ENCODE peak calls at places on chromosome 19, in five cellular contexts. One of them, this sample, is unnamed.
A peak's percentile ranks its signal among the peaks of the same experiment; 100 is the strongest.

GRCh38 chr19:2557093-2557440 is 81.1 kb downstream of the GADD45B start:
- DNase-seq in brain microvascular endothelial cell: no peak
- DNase-seq in fibroblast of the conjunctiva: no peak
- DNase-seq in stimulated activated CD4-positive, alpha-beta T cell treated with anti-CD3 and anti-CD28 coated beads, Interleukin-15, amount 100 ng/mL, for 1 hour: no peak
- DNase-seq in RPMI8226: no peak
- DNase-seq in this sample: no peak

GRCh38 chr19:2385053-2385721 is 25.1 kb downstream of the TMPRSS9 start:
- DNase-seq in brain microvascular endothelial cell: peak; percentile 59
- DNase-seq in fibroblast of the conjunctiva: peak; percentile 67
- DNase-seq in stimulated activated CD4-positive, alpha-beta T cell treated with anti-CD3 and anti-CD28 coated beads, Interleukin-15, amount 100 ng/mL, for 1 hour: no peak
- DNase-seq in RPMI8226: no peak
- DNase-seq in this sample: no peak

GRCh38 chr19:6423499-6424189 is 967 bp downstream of the KHSRP start:
- DNase-seq in brain microvascular endothelial cell: peak; percentile 33
- DNase-seq in fibroblast of the conjunctiva: peak; percentile 20
- DNase-seq in stimulated activated CD4-positive, alpha-beta T cell treated with anti-CD3 and anti-CD28 coated beads, Interleukin-15, amount 100 ng/mL, for 1 hour: no peak
- DNase-seq in RPMI8226: peak; percentile 57
- DNase-seq in this sample: no peak

GRCh38 chr19:7366701-7367420 is 18.1 kb downstream of the ARHGEF18 start:
- DNase-seq in brain microvascular endothelial cell: peak; percentile 54
- DNase-seq in fibroblast of the conjunctiva: no peak
- DNase-seq in stimulated activated CD4-positive, alpha-beta T cell treated with anti-CD3 and anti-CD28 coated beads, Interleukin-15, amount 100 ng/mL, for 1 hour: no peak
- DNase-seq in RPMI8226: peak; percentile 80
- DNase-seq in this sample: peak; percentile 53

GRCh38 chr19:19489804-19490204 is 25.5 kb downstream of the TSSK6 start:
- DNase-seq in brain microvascular endothelial cell: no peak
- DNase-seq in fibroblast of the conjunctiva: no peak
- DNase-seq in stimulated activated CD4-positive, alpha-beta T cell treated with anti-CD3 and anti-CD28 coated beads, Interleukin-15, amount 100 ng/mL, for 1 hour: no peak
- DNase-seq in RPMI8226: no peak
- DNase-seq in this sample: no peak

GRCh38 chr19:14325134-14325533 is 56.1 kb upstream of the ADGRE5 start:
- DNase-seq in brain microvascular endothelial cell: no peak
- DNase-seq in fibroblast of the conjunctiva: no peak
- DNase-seq in stimulated activated CD4-positive, alpha-beta T cell treated with anti-CD3 and anti-CD28 coated beads, Interleukin-15, amount 100 ng/mL, for 1 hour: no peak
- DNase-seq in RPMI8226: no peak
- DNase-seq in this sample: no peak

GRCh38 chr19:17847538-17848366 is at the start of gene JAK3:
- DNase-seq in brain microvascular endothelial cell: peak; percentile 48
- DNase-seq in fibroblast of the conjunctiva: peak; percentile 38
- DNase-seq in stimulated activated CD4-positive, alpha-beta T cell treated with anti-CD3 and anti-CD28 coated beads, Interleukin-15, amount 100 ng/mL, for 1 hour: peak; percentile 78
- DNase-seq in RPMI8226: peak; percentile 52
- DNase-seq in this sample: peak; percentile 88

GRCh38 chr19:5964816-5965565 is 12.9 kb downstream of the RANBP3 start:
- DNase-seq in brain microvascular endothelial cell: no peak
- DNase-seq in fibroblast of the conjunctiva: no peak
- DNase-seq in stimulated activated CD4-positive, alpha-beta T cell treated with anti-CD3 and anti-CD28 coated beads, Interleukin-15, amount 100 ng/mL, for 1 hour: no peak
- DNase-seq in RPMI8226: no peak
- DNase-seq in this sample: no peak

GRCh38 chr19:55406869-55407624 is 541 bp downstream of the UBE2S start:
- DNase-seq in brain microvascular endothelial cell: no peak
- DNase-seq in fibroblast of the conjunctiva: no peak
- DNase-seq in stimulated activated CD4-positive, alpha-beta T cell treated with anti-CD3 and anti-CD28 coated beads, Interleukin-15, amount 100 ng/mL, for 1 hour: peak; percentile 22
- DNase-seq in RPMI8226: peak; percentile 38
- DNase-seq in this sample: no peak

GRCh38 chr19:47190167-47190727 is 40.8 kb downstream of the BBC3 start:
- DNase-seq in brain microvascular endothelial cell: peak; percentile 63
- DNase-seq in fibroblast of the conjunctiva: peak; percentile 66
- DNase-seq in stimulated activated CD4-positive, alpha-beta T cell treated with anti-CD3 and anti-CD28 coated beads, Interleukin-15, amount 100 ng/mL, for 1 hour: peak; percentile 21
- DNase-seq in RPMI8226: no peak
- DNase-seq in this sample: peak; percentile 76

GRCh38 chr19:9597027-9597426 is 12.7 kb upstream of the ZNF121 start:
- DNase-seq in brain microvascular endothelial cell: peak; percentile 47
- DNase-seq in fibroblast of the conjunctiva: peak; percentile 29
- DNase-seq in stimulated activated CD4-positive, alpha-beta T cell treated with anti-CD3 and anti-CD28 coated beads, Interleukin-15, amount 100 ng/mL, for 1 hour: no peak
- DNase-seq in RPMI8226: no peak
- DNase-seq in this sample: no peak

GRCh38 chr19:55258476-55258827 is 365 bp downstream of the PPP6R1 start:
- DNase-seq in brain microvascular endothelial cell: no peak
- DNase-seq in fibroblast of the conjunctiva: no peak
- DNase-seq in stimulated activated CD4-positive, alpha-beta T cell treated with anti-CD3 and anti-CD28 coated beads, Interleukin-15, amount 100 ng/mL, for 1 hour: no peak
- DNase-seq in RPMI8226: peak; percentile 30
- DNase-seq in this sample: no peak

GRCh38 chr19:35513231-35513974 is at the start of gene DMKN:
- DNase-seq in brain microvascular endothelial cell: peak; percentile 24
- DNase-seq in fibroblast of the conjunctiva: no peak
- DNase-seq in stimulated activated CD4-positive, alpha-beta T cell treated with anti-CD3 and anti-CD28 coated beads, Interleukin-15, amount 100 ng/mL, for 1 hour: no peak
- DNase-seq in RPMI8226: no peak
- DNase-seq in this sample: no peak

GRCh38 chr19:56837492-56837891 is 3.0 kb downstream of the PEG3 start:
- DNase-seq in brain microvascular endothelial cell: peak; percentile 20
- DNase-seq in fibroblast of the conjunctiva: peak; percentile 71
- DNase-seq in stimulated activated CD4-positive, alpha-beta T cell treated with anti-CD3 and anti-CD28 coated beads, Interleukin-15, amount 100 ng/mL, for 1 hour: no peak
- DNase-seq in RPMI8226: peak; percentile 33
- DNase-seq in this sample: no peak

GRCh38 chr19:42095814-42096230 is 19.9 kb downstream of the ZNF574 start:
- DNase-seq in brain microvascular endothelial cell: no peak
- DNase-seq in fibroblast of the conjunctiva: no peak
- DNase-seq in stimulated activated CD4-positive, alpha-beta T cell treated with anti-CD3 and anti-CD28 coated beads, Interleukin-15, amount 100 ng/mL, for 1 hour: no peak
- DNase-seq in RPMI8226: no peak
- DNase-seq in this sample: no peak

GRCh38 chr19:49017041-49017665 is at the start of gene LHB:
- DNase-seq in brain microvascular endothelial cell: no peak
- DNase-seq in fibroblast of the conjunctiva: no peak
- DNase-seq in stimulated activated CD4-positive, alpha-beta T cell treated with anti-CD3 and anti-CD28 coated beads, Interleukin-15, amount 100 ng/mL, for 1 hour: no peak
- DNase-seq in RPMI8226: no peak
- DNase-seq in this sample: no peak

GRCh38 chr19:37098570-37098969 is 20.3 kb downstream of the ZNF420 start:
- DNase-seq in brain microvascular endothelial cell: no peak
- DNase-seq in fibroblast of the conjunctiva: no peak
- DNase-seq in stimulated activated CD4-positive, alpha-beta T cell treated with anti-CD3 and anti-CD28 coated beads, Interleukin-15, amount 100 ng/mL, for 1 hour: no peak
- DNase-seq in RPMI8226: no peak
- DNase-seq in this sample: no peak

GRCh38 chr19:50632151-50632835 is 7.4 kb downstream of the SYT3 start:
- DNase-seq in brain microvascular endothelial cell: no peak
- DNase-seq in fibroblast of the conjunctiva: no peak
- DNase-seq in stimulated activated CD4-positive, alpha-beta T cell treated with anti-CD3 and anti-CD28 coated beads, Interleukin-15, amount 100 ng/mL, for 1 hour: no peak
- DNase-seq in RPMI8226: peak; percentile 17
- DNase-seq in this sample: no peak

GRCh38 chr19:14081797-14082674 is 3.5 kb downstream of the C19orf67 start:
- DNase-seq in brain microvascular endothelial cell: no peak
- DNase-seq in fibroblast of the conjunctiva: no peak
- DNase-seq in stimulated activated CD4-positive, alpha-beta T cell treated with anti-CD3 and anti-CD28 coated beads, Interleukin-15, amount 100 ng/mL, for 1 hour: no peak
- DNase-seq in RPMI8226: no peak
- DNase-seq in this sample: peak; percentile 62

GRCh38 chr19:55252760-55253159 is 6.1 kb downstream of the PPP6R1 start:
- DNase-seq in brain microvascular endothelial cell: no peak
- DNase-seq in fibroblast of the conjunctiva: no peak
- DNase-seq in stimulated activated CD4-positive, alpha-beta T cell treated with anti-CD3 and anti-CD28 coated beads, Interleukin-15, amount 100 ng/mL, for 1 hour: no peak
- DNase-seq in RPMI8226: no peak
- DNase-seq in this sample: no peak

GRCh38 chr19:39557791-39558622 is 18.0 kb upstream of the EID2 start:
- DNase-seq in brain microvascular endothelial cell: peak; percentile 18
- DNase-seq in fibroblast of the conjunctiva: no peak
- DNase-seq in stimulated activated CD4-positive, alpha-beta T cell treated with anti-CD3 and anti-CD28 coated beads, Interleukin-15, amount 100 ng/mL, for 1 hour: no peak
- DNase-seq in RPMI8226: peak; percentile 12
- DNase-seq in this sample: no peak

GRCh38 chr19:55660404-55660803 is 5.6 kb downstream of the U2AF2 start:
- DNase-seq in brain microvascular endothelial cell: no peak
- DNase-seq in fibroblast of the conjunctiva: no peak
- DNase-seq in stimulated activated CD4-positive, alpha-beta T cell treated with anti-CD3 and anti-CD28 coated beads, Interleukin-15, amount 100 ng/mL, for 1 hour: no peak
- DNase-seq in RPMI8226: no peak
- DNase-seq in this sample: no peak

GRCh38 chr19:55146078-55146647 is 2.8 kb downstream of the TNNT1 start:
- DNase-seq in brain microvascular endothelial cell: no peak
- DNase-seq in fibroblast of the conjunctiva: no peak
- DNase-seq in stimulated activated CD4-positive, alpha-beta T cell treated with anti-CD3 and anti-CD28 coated beads, Interleukin-15, amount 100 ng/mL, for 1 hour: no peak
- DNase-seq in RPMI8226: peak; percentile 64
- DNase-seq in this sample: no peak

GRCh38 chr19:55112781-55113569 is 4.5 kb downstream of the PPP1R12C start:
- DNase-seq in brain microvascular endothelial cell: no peak
- DNase-seq in fibroblast of the conjunctiva: no peak
- DNase-seq in stimulated activated CD4-positive, alpha-beta T cell treated with anti-CD3 and anti-CD28 coated beads, Interleukin-15, amount 100 ng/mL, for 1 hour: no peak
- DNase-seq in RPMI8226: no peak
- DNase-seq in this sample: no peak

GRCh38 chr19:51318687-51319675 is 7.5 kb downstream of the IGLON5 start:
- DNase-seq in brain microvascular endothelial cell: no peak
- DNase-seq in fibroblast of the conjunctiva: no peak
- DNase-seq in stimulated activated CD4-positive, alpha-beta T cell treated with anti-CD3 and anti-CD28 coated beads, Interleukin-15, amount 100 ng/mL, for 1 hour: no peak
- DNase-seq in RPMI8226: no peak
- DNase-seq in this sample: no peak

GRCh38 chr19:8487137-8487851 is 15.1 kb downstream of the PRAM1 start:
- DNase-seq in brain microvascular endothelial cell: no peak
- DNase-seq in fibroblast of the conjunctiva: no peak
- DNase-seq in stimulated activated CD4-positive, alpha-beta T cell treated with anti-CD3 and anti-CD28 coated beads, Interleukin-15, amount 100 ng/mL, for 1 hour: peak; percentile 28
- DNase-seq in RPMI8226: no peak
- DNase-seq in this sample: peak; percentile 54

GRCh38 chr19:44735011-44735410 is 13.5 kb upstream of the BCL3 start:
- DNase-seq in brain microvascular endothelial cell: no peak
- DNase-seq in fibroblast of the conjunctiva: no peak
- DNase-seq in stimulated activated CD4-positive, alpha-beta T cell treated with anti-CD3 and anti-CD28 coated beads, Interleukin-15, amount 100 ng/mL, for 1 hour: no peak
- DNase-seq in RPMI8226: no peak
- DNase-seq in this sample: no peak

GRCh38 chr19:54364775-54365257 is at the start of gene LAIR1:
- DNase-seq in brain microvascular endothelial cell: no peak
- DNase-seq in fibroblast of the conjunctiva: no peak
- DNase-seq in stimulated activated CD4-positive, alpha-beta T cell treated with anti-CD3 and anti-CD28 coated beads, Interleukin-15, amount 100 ng/mL, for 1 hour: peak; percentile 40
- DNase-seq in RPMI8226: peak; percentile 76
- DNase-seq in this sample: peak; percentile 63

GRCh38 chr19:50916069-50916468 is 4.9 kb upstream of the KLK4 start:
- DNase-seq in brain microvascular endothelial cell: no peak
- DNase-seq in fibroblast of the conjunctiva: no peak
- DNase-seq in stimulated activated CD4-positive, alpha-beta T cell treated with anti-CD3 and anti-CD28 coated beads, Interleukin-15, amount 100 ng/mL, for 1 hour: no peak
- DNase-seq in RPMI8226: no peak
- DNase-seq in this sample: no peak

GRCh38 chr19:39145180-39145953 is 19.8 kb downstream of the PAK4 start:
- DNase-seq in brain microvascular endothelial cell: no peak
- DNase-seq in fibroblast of the conjunctiva: no peak
- DNase-seq in stimulated activated CD4-positive, alpha-beta T cell treated with anti-CD3 and anti-CD28 coated beads, Interleukin-15, amount 100 ng/mL, for 1 hour: no peak
- DNase-seq in RPMI8226: no peak
- DNase-seq in this sample: no peak

GRCh38 chr19:10018219-10018618 is 4.9 kb downstream of the RDH8 start:
- DNase-seq in brain microvascular endothelial cell: no peak
- DNase-seq in fibroblast of the conjunctiva: no peak
- DNase-seq in stimulated activated CD4-positive, alpha-beta T cell treated with anti-CD3 and anti-CD28 coated beads, Interleukin-15, amount 100 ng/mL, for 1 hour: no peak
- DNase-seq in RPMI8226: no peak
- DNase-seq in this sample: no peak

GRCh38 chr19:13629687-13630357 is 123.5 kb upstream of the CACNA1A start:
- DNase-seq in brain microvascular endothelial cell: no peak
- DNase-seq in fibroblast of the conjunctiva: no peak
- DNase-seq in stimulated activated CD4-positive, alpha-beta T cell treated with anti-CD3 and anti-CD28 coated beads, Interleukin-15, amount 100 ng/mL, for 1 hour: no peak
- DNase-seq in RPMI8226: no peak
- DNase-seq in this sample: no peak

GRCh38 chr19:48837081-48837524 is 812 bp upstream of the HSD17B14 start:
- DNase-seq in brain microvascular endothelial cell: peak; percentile 86
- DNase-seq in fibroblast of the conjunctiva: peak; percentile 66
- DNase-seq in stimulated activated CD4-positive, alpha-beta T cell treated with anti-CD3 and anti-CD28 coated beads, Interleukin-15, amount 100 ng/mL, for 1 hour: peak; percentile 39
- DNase-seq in RPMI8226: peak; percentile 41
- DNase-seq in this sample: peak; percentile 83

GRCh38 chr19:22517496-22518411 is 95.6 kb upstream of the ZNF98 start:
- DNase-seq in brain microvascular endothelial cell: no peak
- DNase-seq in fibroblast of the conjunctiva: no peak
- DNase-seq in stimulated activated CD4-positive, alpha-beta T cell treated with anti-CD3 and anti-CD28 coated beads, Interleukin-15, amount 100 ng/mL, for 1 hour: no peak
- DNase-seq in RPMI8226: peak; percentile 63
- DNase-seq in this sample: no peak

GRCh38 chr19:38733241-38733492 is 11.1 kb downstream of the CAPN12 start:
- DNase-seq in brain microvascular endothelial cell: no peak
- DNase-seq in fibroblast of the conjunctiva: no peak
- DNase-seq in stimulated activated CD4-positive, alpha-beta T cell treated with anti-CD3 and anti-CD28 coated beads, Interleukin-15, amount 100 ng/mL, for 1 hour: no peak
- DNase-seq in RPMI8226: no peak
- DNase-seq in this sample: no peak

This sample was measured in stimulated activated naive CD8-positive, alpha-beta T cell treated with anti-CD3 and anti-CD28 coated beads, Interleukin-15, amount 100 ng/mL, for 72 hours.